ENCODE peak calls at places on chromosomes 3 and 15, in ten cellular contexts. One of them, this sample, is unnamed.

GRCh38 chr15:78339559-78339958 is 594 bp upstream of the CRABP1 start:
- DNase-seq in A549: no peak
- DNase-seq in posterior vena cava: no peak
- DNase-seq in activated CD4-positive, alpha-beta T cell treated with anti-CD3 and anti-CD28 coated beads, Interleukin-2, amount 10 ng/mL, durations not matched to agents 24 days and 14 days: no peak
- DNase-seq in astrocyte of the cerebellum: no peak
- DNase-seq in stimulated activated CD4-positive, alpha-beta T cell treated with anti-CD3 and anti-CD28 coated beads, Interleukin-1b, Interleukin-23, amount 100 ng/mL, for 48 hours: no peak
- DNase-seq in left ventricle myocardium inferior: no peak
- DNase-seq in activated CD8-positive, alpha-beta T cell treated with anti-CD3 and anti-CD28 coated beads for 36 hours: no peak
- DNase-seq in MCF 10A: no peak
- DNase-seq in iris pigment epithelial cell: no peak
- DNase-seq in this sample: no peak

GRCh38 chr3:109045271-109046051 is 72.5 kb downstream of the MORC1 start:
- DNase-seq in iris pigment epithelial cell: no peak
- DNase-seq in posterior vena cava: no peak
- DNase-seq in activated CD4-positive, alpha-beta T cell treated with anti-CD3 and anti-CD28 coated beads, Interleukin-2, amount 10 ng/mL, durations not matched to agents 24 days and 14 days: no peak
- DNase-seq in MCF 10A: no peak
- DNase-seq in astrocyte of the cerebellum: no peak
- DNase-seq in stimulated activated CD4-positive, alpha-beta T cell treated with anti-CD3 and anti-CD28 coated beads, Interleukin-1b, Interleukin-23, amount 100 ng/mL, for 48 hours: no peak
- DNase-seq in activated CD8-positive, alpha-beta T cell treated with anti-CD3 and anti-CD28 coated beads for 36 hours: no peak
- DNase-seq in A549: no peak
- DNase-seq in left ventricle myocardium inferior: no peak
- DNase-seq in this sample: no peak

GRCh38 chr3:187742351-187743171 is 2.7 kb downstream of the BCL6 start:
- DNase-seq in iris pigment epithelial cell: peak
- DNase-seq in activated CD4-positive, alpha-beta T cell treated with anti-CD3 and anti-CD28 coated beads, Interleukin-2, amount 10 ng/mL, durations not matched to agents 24 days and 14 days: peak
- DNase-seq in stimulated activated CD4-positive, alpha-beta T cell treated with anti-CD3 and anti-CD28 coated beads, Interleukin-1b, Interleukin-23, amount 100 ng/mL, for 48 hours: no peak
- DNase-seq in A549: no peak
- DNase-seq in left ventricle myocardium inferior: peak
- DNase-seq in MCF 10A: peak
- DNase-seq in astrocyte of the cerebellum: no peak
- DNase-seq in posterior vena cava: no peak
- DNase-seq in activated CD8-positive, alpha-beta T cell treated with anti-CD3 and anti-CD28 coated beads for 36 hours: peak
- DNase-seq in this sample: no peak

GRCh38 chr3:135214400-135214799 is 419.3 kb downstream of the EPHB1 start:
- DNase-seq in activated CD8-positive, alpha-beta T cell treated with anti-CD3 and anti-CD28 coated beads for 36 hours: no peak
- DNase-seq in posterior vena cava: no peak
- DNase-seq in MCF 10A: no peak
- DNase-seq in astrocyte of the cerebellum: no peak
- DNase-seq in activated CD4-positive, alpha-beta T cell treated with anti-CD3 and anti-CD28 coated beads, Interleukin-2, amount 10 ng/mL, durations not matched to agents 24 days and 14 days: no peak
- DNase-seq in A549: no peak
- DNase-seq in iris pigment epithelial cell: no peak
- DNase-seq in left ventricle myocardium inferior: no peak
- DNase-seq in stimulated activated CD4-positive, alpha-beta T cell treated with anti-CD3 and anti-CD28 coated beads, Interleukin-1b, Interleukin-23, amount 100 ng/mL, for 48 hours: no peak
- DNase-seq in this sample: no peak

GRCh38 chr3:57596495-57597239 is 477 bp downstream of the ARF4 start:
- DNase-seq in activated CD4-positive, alpha-beta T cell treated with anti-CD3 and anti-CD28 coated beads, Interleukin-2, amount 10 ng/mL, durations not matched to agents 24 days and 14 days: peak
- DNase-seq in A549: peak
- DNase-seq in MCF 10A: peak
- DNase-seq in left ventricle myocardium inferior: peak
- DNase-seq in astrocyte of the cerebellum: peak
- DNase-seq in posterior vena cava: peak
- DNase-seq in stimulated activated CD4-positive, alpha-beta T cell treated with anti-CD3 and anti-CD28 coated beads, Interleukin-1b, Interleukin-23, amount 100 ng/mL, for 48 hours: peak
- DNase-seq in activated CD8-positive, alpha-beta T cell treated with anti-CD3 and anti-CD28 coated beads for 36 hours: peak
- DNase-seq in iris pigment epithelial cell: peak
- DNase-seq in this sample: no peak

GRCh38 chr15:66019377-66019776 is 150.1 kb downstream of the RAB11A start:
- DNase-seq in iris pigment epithelial cell: no peak
- DNase-seq in stimulated activated CD4-positive, alpha-beta T cell treated with anti-CD3 and anti-CD28 coated beads, Interleukin-1b, Interleukin-23, amount 100 ng/mL, for 48 hours: no peak
- DNase-seq in activated CD8-positive, alpha-beta T cell treated with anti-CD3 and anti-CD28 coated beads for 36 hours: no peak
- DNase-seq in posterior vena cava: no peak
- DNase-seq in astrocyte of the cerebellum: no peak
- DNase-seq in left ventricle myocardium inferior: no peak
- DNase-seq in MCF 10A: no peak
- DNase-seq in A549: no peak
- DNase-seq in activated CD4-positive, alpha-beta T cell treated with anti-CD3 and anti-CD28 coated beads, Interleukin-2, amount 10 ng/mL, durations not matched to agents 24 days and 14 days: no peak
- DNase-seq in this sample: no peak

GRCh38 chr3:158520433-158520832 is 50.6 kb upstream of the MLF1 start:
- DNase-seq in astrocyte of the cerebellum: no peak
- DNase-seq in activated CD8-positive, alpha-beta T cell treated with anti-CD3 and anti-CD28 coated beads for 36 hours: no peak
- DNase-seq in activated CD4-positive, alpha-beta T cell treated with anti-CD3 and anti-CD28 coated beads, Interleukin-2, amount 10 ng/mL, durations not matched to agents 24 days and 14 days: no peak
- DNase-seq in MCF 10A: no peak
- DNase-seq in A549: no peak
- DNase-seq in iris pigment epithelial cell: peak
- DNase-seq in posterior vena cava: no peak
- DNase-seq in stimulated activated CD4-positive, alpha-beta T cell treated with anti-CD3 and anti-CD28 coated beads, Interleukin-1b, Interleukin-23, amount 100 ng/mL, for 48 hours: no peak
- DNase-seq in left ventricle myocardium inferior: no peak
- DNase-seq in this sample: no peak

GRCh38 chr15:96355561-96356129 is 25.1 kb downstream of the NR2F2 start:
- DNase-seq in stimulated activated CD4-positive, alpha-beta T cell treated with anti-CD3 and anti-CD28 coated beads, Interleukin-1b, Interleukin-23, amount 100 ng/mL, for 48 hours: no peak
- DNase-seq in left ventricle myocardium inferior: no peak
- DNase-seq in A549: no peak
- DNase-seq in posterior vena cava: no peak
- DNase-seq in activated CD4-positive, alpha-beta T cell treated with anti-CD3 and anti-CD28 coated beads, Interleukin-2, amount 10 ng/mL, durations not matched to agents 24 days and 14 days: no peak
- DNase-seq in iris pigment epithelial cell: no peak
- DNase-seq in MCF 10A: no peak
- DNase-seq in activated CD8-positive, alpha-beta T cell treated with anti-CD3 and anti-CD28 coated beads for 36 hours: no peak
- DNase-seq in astrocyte of the cerebellum: no peak
- DNase-seq in this sample: no peak

GRCh38 chr3:17195856-17196604 is 311.3 kb downstream of the PLCL2 start:
- DNase-seq in iris pigment epithelial cell: peak
- DNase-seq in A549: no peak
- DNase-seq in stimulated activated CD4-positive, alpha-beta T cell treated with anti-CD3 and anti-CD28 coated beads, Interleukin-1b, Interleukin-23, amount 100 ng/mL, for 48 hours: no peak
- DNase-seq in activated CD8-positive, alpha-beta T cell treated with anti-CD3 and anti-CD28 coated beads for 36 hours: no peak
- DNase-seq in astrocyte of the cerebellum: no peak
- DNase-seq in left ventricle myocardium inferior: no peak
- DNase-seq in MCF 10A: peak
- DNase-seq in activated CD4-positive, alpha-beta T cell treated with anti-CD3 and anti-CD28 coated beads, Interleukin-2, amount 10 ng/mL, durations not matched to agents 24 days and 14 days: peak
- DNase-seq in posterior vena cava: no peak
- DNase-seq in this sample: no peak

GRCh38 chr3:194879991-194880939 is 194.6 kb downstream of the FAM43A start:
- DNase-seq in posterior vena cava: peak
- DNase-seq in left ventricle myocardium inferior: peak
- DNase-seq in activated CD4-positive, alpha-beta T cell treated with anti-CD3 and anti-CD28 coated beads, Interleukin-2, amount 10 ng/mL, durations not matched to agents 24 days and 14 days: no peak
- DNase-seq in A549: no peak
- DNase-seq in astrocyte of the cerebellum: peak
- DNase-seq in stimulated activated CD4-positive, alpha-beta T cell treated with anti-CD3 and anti-CD28 coated beads, Interleukin-1b, Interleukin-23, amount 100 ng/mL, for 48 hours: no peak
- DNase-seq in MCF 10A: no peak
- DNase-seq in iris pigment epithelial cell: peak
- DNase-seq in activated CD8-positive, alpha-beta T cell treated with anti-CD3 and anti-CD28 coated beads for 36 hours: peak
- DNase-seq in this sample: peak

GRCh38 chr3:178270838-178271237 is 265.4 kb upstream of the KCNMB2 start:
- DNase-seq in A549: no peak
- DNase-seq in posterior vena cava: no peak
- DNase-seq in activated CD8-positive, alpha-beta T cell treated with anti-CD3 and anti-CD28 coated beads for 36 hours: no peak
- DNase-seq in MCF 10A: peak
- DNase-seq in iris pigment epithelial cell: peak
- DNase-seq in stimulated activated CD4-positive, alpha-beta T cell treated with anti-CD3 and anti-CD28 coated beads, Interleukin-1b, Interleukin-23, amount 100 ng/mL, for 48 hours: no peak
- DNase-seq in astrocyte of the cerebellum: no peak
- DNase-seq in activated CD4-positive, alpha-beta T cell treated with anti-CD3 and anti-CD28 coated beads, Interleukin-2, amount 10 ng/mL, durations not matched to agents 24 days and 14 days: no peak
- DNase-seq in left ventricle myocardium inferior: no peak
- DNase-seq in this sample: no peak

GRCh38 chr3:151843275-151843674 is 29.4 kb downstream of the AADAC start:
- DNase-seq in iris pigment epithelial cell: peak
- DNase-seq in MCF 10A: no peak
- DNase-seq in posterior vena cava: no peak
- DNase-seq in left ventricle myocardium inferior: no peak
- DNase-seq in activated CD4-positive, alpha-beta T cell treated with anti-CD3 and anti-CD28 coated beads, Interleukin-2, amount 10 ng/mL, durations not matched to agents 24 days and 14 days: no peak
- DNase-seq in astrocyte of the cerebellum: no peak
- DNase-seq in A549: peak
- DNase-seq in stimulated activated CD4-positive, alpha-beta T cell treated with anti-CD3 and anti-CD28 coated beads, Interleukin-1b, Interleukin-23, amount 100 ng/mL, for 48 hours: no peak
- DNase-seq in activated CD8-positive, alpha-beta T cell treated with anti-CD3 and anti-CD28 coated beads for 36 hours: no peak
- DNase-seq in this sample: no peak

GRCh38 chr15:50562735-50563640 is 16.5 kb upstream of the USP50 start:
- DNase-seq in activated CD4-positive, alpha-beta T cell treated with anti-CD3 and anti-CD28 coated beads, Interleukin-2, amount 10 ng/mL, durations not matched to agents 24 days and 14 days: peak
- DNase-seq in activated CD8-positive, alpha-beta T cell treated with anti-CD3 and anti-CD28 coated beads for 36 hours: peak
- DNase-seq in posterior vena cava: no peak
- DNase-seq in iris pigment epithelial cell: peak
- DNase-seq in left ventricle myocardium inferior: no peak
- DNase-seq in A549: no peak
- DNase-seq in astrocyte of the cerebellum: peak
- DNase-seq in stimulated activated CD4-positive, alpha-beta T cell treated with anti-CD3 and anti-CD28 coated beads, Interleukin-1b, Interleukin-23, amount 100 ng/mL, for 48 hours: peak
- DNase-seq in MCF 10A: no peak
- DNase-seq in this sample: no peak

GRCh38 chr3:127670229-127670559 is 2.6 kb upstream of the ABTB1 start:
- DNase-seq in activated CD8-positive, alpha-beta T cell treated with anti-CD3 and anti-CD28 coated beads for 36 hours: no peak
- DNase-seq in iris pigment epithelial cell: no peak
- DNase-seq in A549: no peak
- DNase-seq in left ventricle myocardium inferior: no peak
- DNase-seq in stimulated activated CD4-positive, alpha-beta T cell treated with anti-CD3 and anti-CD28 coated beads, Interleukin-1b, Interleukin-23, amount 100 ng/mL, for 48 hours: no peak
- DNase-seq in MCF 10A: no peak
- DNase-seq in posterior vena cava: no peak
- DNase-seq in astrocyte of the cerebellum: no peak
- DNase-seq in activated CD4-positive, alpha-beta T cell treated with anti-CD3 and anti-CD28 coated beads, Interleukin-2, amount 10 ng/mL, durations not matched to agents 24 days and 14 days: no peak
- DNase-seq in this sample: no peak

GRCh38 chr3:112357888-112358287 is 24.9 kb downstream of the CD200 start:
- DNase-seq in activated CD4-positive, alpha-beta T cell treated with anti-CD3 and anti-CD28 coated beads, Interleukin-2, amount 10 ng/mL, durations not matched to agents 24 days and 14 days: peak
- DNase-seq in activated CD8-positive, alpha-beta T cell treated with anti-CD3 and anti-CD28 coated beads for 36 hours: peak
- DNase-seq in left ventricle myocardium inferior: no peak
- DNase-seq in stimulated activated CD4-positive, alpha-beta T cell treated with anti-CD3 and anti-CD28 coated beads, Interleukin-1b, Interleukin-23, amount 100 ng/mL, for 48 hours: peak
- DNase-seq in astrocyte of the cerebellum: no peak
- DNase-seq in iris pigment epithelial cell: no peak
- DNase-seq in A549: no peak
- DNase-seq in MCF 10A: no peak
- DNase-seq in posterior vena cava: no peak
- DNase-seq in this sample: no peak